ENCODE peak calls at places on chromosomes 3 and 15, in seven cellular contexts. W is WTC11, N is neural progenitor cell, Q is fibroblast of villous mesenchyme, F is GM23338, P is GM10248, X is left lung. J is an unnamed sample.

GRCh38 chr15:34304613-34305012 is 33.0 kb downstream of the SLC12A6 start:
- DNase-seq in F (no peak), Q (peak), W (no peak), X (no peak), P (no peak), N (no peak), J (no peak)

GRCh38 chr3:130609166-130609574 is 92.2 kb downstream of the COL6A6 start:
- DNase-seq in F (no peak), W (no peak), Q (no peak), N (no peak), P (no peak), X (peak), J (peak)

GRCh38 chr3:96831175-96831574 is 16.8 kb downstream of the EPHA6 start:
- DNase-seq in N (no peak), W (no peak), P (no peak), Q (no peak), F (no peak), X (no peak), J (no peak)

GRCh38 chr3:28590216-28590615 is 241.6 kb upstream of the AZI2 start:
- DNase-seq in P (no peak), W (no peak), X (no peak), N (no peak), F (no peak), Q (peak), J (no peak)

GRCh38 chr15:90300988-90301715 is 35.7 kb downstream of the NGRN start:
- DNase-seq in F (peak), N (peak), P (peak), X (peak), Q (peak), W (peak), J (peak)

GRCh38 chr15:67824157-67824899 is 981 bp upstream of the SKOR1 start:
- DNase-seq in N (no peak), Q (no peak), X (no peak), W (no peak), P (no peak), F (peak), J (no peak)

GRCh38 chr3:99895706-99896441 is 78.2 kb downstream of the CMSS1 start:
- DNase-seq in F (no peak), P (no peak), N (no peak), X (no peak), Q (peak), W (no peak), J (no peak)

GRCh38 chr3:15207836-15208504 is 1.9 kb downstream of the CAPN7 start:
- DNase-seq in W (no peak), F (no peak), X (no peak), P (no peak), N (no peak), Q (peak), J (no peak)

GRCh38 chr15:69976366-69976994 is 121.2 kb downstream of the TLE3 start:
- DNase-seq in N (peak), Q (peak), W (peak), P (no peak), F (peak), X (no peak), J (peak)

GRCh38 chr3:180961552-180961951 is 28.0 kb downstream of the DNAJC19 start:
- DNase-seq in W (no peak), F (no peak), Q (no peak), N (no peak), P (no peak), X (no peak), J (no peak)

DNA sequence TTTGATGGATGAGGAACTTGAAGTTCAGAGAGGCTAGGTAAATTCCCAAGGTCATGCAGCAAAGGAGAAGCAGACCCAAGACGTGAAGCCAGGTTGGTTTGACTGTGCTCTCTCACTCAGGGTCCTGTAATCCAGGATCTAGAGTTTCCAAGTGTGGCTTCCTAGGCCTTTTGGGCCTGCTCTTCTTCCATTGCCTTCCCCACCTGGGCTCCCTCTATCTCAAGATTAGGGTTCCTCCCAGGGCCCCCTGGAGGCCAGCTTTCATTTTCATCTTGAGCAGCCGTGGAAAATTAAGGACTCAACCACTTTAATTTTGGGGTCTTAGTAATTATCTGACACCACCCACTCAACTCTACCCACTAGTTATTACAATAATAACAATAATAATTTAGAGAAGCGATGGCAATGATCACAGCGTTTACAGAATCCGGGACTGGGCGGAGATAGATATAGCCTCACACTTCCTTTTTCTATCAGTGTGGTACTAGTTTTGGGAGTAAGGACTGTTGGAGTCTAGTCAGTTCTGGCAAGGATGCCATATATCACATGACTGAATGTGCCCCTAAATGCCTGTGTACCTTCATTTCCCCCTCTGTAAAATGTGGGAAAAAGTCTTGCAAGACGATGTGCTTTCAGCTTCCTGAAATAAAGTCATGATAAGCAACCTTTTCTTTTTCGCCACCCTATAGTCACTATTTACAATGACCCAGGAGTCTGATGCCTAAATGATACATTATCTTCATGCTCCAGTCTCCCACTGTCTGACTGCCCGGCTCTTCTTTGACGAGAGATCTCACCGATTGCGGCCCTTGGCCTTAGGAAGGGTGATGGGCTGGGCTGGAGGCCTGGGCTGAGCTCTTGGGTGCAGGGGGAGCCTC is 30.2 kb upstream of the MAGEF1 start:
- DNase-seq in W (no peak), X (peak), N (peak), F (peak), P (no peak), Q (no peak), J (no peak)
- TF ChIP-seq CTCF in W (no peak), X (no peak), N (no peak), F (peak), P (no peak), Q (no peak), J (no peak)

GRCh38 chr3:43699864-43700263 is 9.1 kb downstream of the ABHD5 start:
- DNase-seq in Q (no peak), P (peak), F (peak), W (peak), X (no peak), N (peak), J (no peak)
- TF ChIP-seq CTCF in Q (peak), P (peak), F (peak), W (no peak), X (no peak), N (peak), J (peak)

DNA sequence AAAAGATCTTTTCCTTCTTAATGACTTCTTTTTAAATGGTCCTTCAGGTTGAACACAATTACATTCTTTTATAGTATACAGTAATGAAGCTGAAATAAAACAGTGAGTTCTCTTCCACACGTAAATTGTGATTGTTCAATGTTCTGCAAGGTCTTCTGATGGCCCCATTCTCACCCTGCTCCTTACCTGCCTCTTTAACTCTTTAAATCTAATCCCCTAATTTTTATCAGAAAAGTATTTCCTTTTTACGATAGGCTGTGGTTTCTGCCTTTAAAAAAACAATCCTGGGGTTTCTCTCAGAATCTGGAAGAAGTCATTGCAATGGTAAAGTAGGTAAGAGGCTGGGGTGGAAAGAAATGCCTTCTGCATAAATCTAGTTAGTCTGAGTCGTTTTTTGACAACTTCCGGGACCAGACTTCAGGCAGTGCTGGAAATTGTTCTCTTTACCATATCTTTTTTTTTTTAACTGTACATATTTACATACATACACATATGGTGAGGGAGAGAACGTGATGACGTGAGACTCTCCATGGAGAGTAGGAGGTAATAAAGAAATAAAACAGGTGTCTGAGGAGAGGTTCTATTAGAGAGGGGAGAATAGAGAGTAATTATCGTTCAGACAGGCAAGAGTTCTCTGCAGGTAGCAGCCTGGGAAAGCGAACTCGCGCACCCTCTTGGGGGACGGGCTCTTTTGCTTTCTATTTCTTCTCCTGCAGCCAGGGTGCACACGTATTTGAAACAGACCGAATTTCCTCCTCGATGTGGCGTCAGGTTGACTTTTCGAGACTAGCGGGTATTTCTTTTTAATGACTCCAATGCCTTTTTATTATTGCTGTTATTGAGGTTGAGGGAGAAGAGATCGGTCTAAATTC is at the start of gene SIDT1:
- DNase-seq in P (peak), F (peak), N (peak), X (peak), W (peak), Q (peak), J (peak)
- TF ChIP-seq CTCF in P (peak), F (no peak), N (no peak), X (no peak), W (no peak), Q (no peak), J (no peak)

GRCh38 chr3:23253214-23253613 is 50.1 kb downstream of the UBE2E2 start:
- DNase-seq in W (no peak), Q (no peak), P (peak), F (no peak), N (no peak), X (no peak), J (no peak)
- TF ChIP-seq CTCF in W (no peak), Q (no peak), P (no peak), F (no peak), N (no peak), X (no peak), J (no peak)

GRCh38 chr3:98326494-98326893 is 27.2 kb upstream of the OR5K4 start:
- DNase-seq in W (no peak), F (peak), X (no peak), Q (no peak), P (no peak), N (no peak), J (no peak)

GRCh38 chr3:98331329-98331728 is 22.3 kb upstream of the OR5K4 start:
- DNase-seq in P (no peak), F (no peak), Q (no peak), X (no peak), W (no peak), N (no peak), J (no peak)

GRCh38 chr3:98328933-98329332 is 24.7 kb upstream of the OR5K4 start:
- DNase-seq in Q (no peak), W (no peak), P (no peak), X (no peak), N (no peak), F (peak), J (no peak)

GRCh38 chr3:98326945-98327344 is 26.7 kb upstream of the OR5K4 start:
- DNase-seq in W (no peak), Q (no peak), X (no peak), P (peak), N (no peak), F (peak), J (no peak)

DNA sequence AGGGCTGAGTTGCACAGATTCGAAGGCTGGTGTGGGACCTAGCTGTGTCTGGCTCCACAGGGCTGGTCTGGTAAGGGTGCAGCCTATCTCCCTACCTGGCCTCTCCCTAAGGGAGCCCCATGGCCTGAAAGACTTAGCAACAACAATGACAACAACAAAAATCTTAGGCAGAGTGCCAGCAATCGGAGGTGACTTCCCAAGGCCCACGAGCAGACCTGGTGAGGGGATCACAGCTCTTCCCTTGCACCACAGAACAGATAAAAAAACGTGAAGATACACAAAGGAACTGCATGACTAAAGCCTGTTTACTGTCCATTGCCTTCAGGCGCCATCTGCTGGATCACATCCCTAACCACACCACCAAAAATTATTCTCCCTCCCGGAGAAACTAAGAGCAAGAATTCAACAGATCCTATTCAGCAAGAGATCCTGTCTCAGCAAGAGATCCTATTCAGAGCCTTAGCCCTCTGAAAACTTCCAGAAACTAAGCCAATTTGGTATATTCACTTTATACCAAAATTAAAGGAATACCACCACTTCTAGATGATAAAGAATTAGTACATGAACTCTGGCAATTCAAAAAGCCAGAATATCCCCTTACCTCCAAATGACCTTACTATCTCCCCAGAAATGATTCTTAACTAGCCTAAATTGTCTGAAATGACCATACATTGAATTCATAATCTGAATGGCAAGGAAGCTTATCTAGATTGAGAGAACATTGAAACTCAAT is 24.1 kb upstream of the OR5K4 start:
- DNase-seq in W (peak), N (peak), P (peak), X (no peak), Q (peak), F (peak), J (peak)
- TF ChIP-seq CTCF in W (peak), N (peak), P (peak), X (peak), Q (peak), F (peak), J (peak)

J was measured in colonic mucosa.